ENCODE peak calls at places on chromosomes 11 and 22, in five cellular contexts. O, R, S, M and L are unnamed samples.

GRCh38 chr11:23103403-23103802 is 243.1 kb upstream of the CCDC179 start:
- DNase-seq in O (no peak), R (no peak), S (no peak), M (no peak), L (no peak)

GRCh38 chr11:68267881-68268240 is 3.9 kb downstream of the C11orf24 start:
- DNase-seq in O (no peak), R (no peak), S (no peak), M (no peak), L (no peak)

GRCh38 chr11:69155302-69156198 is at the start of gene SMIM38:
- DNase-seq in O (no peak), R (no peak), S (no peak), M (no peak), L (no peak)

GRCh38 chr11:44110231-44110679 is 14.8 kb downstream of the EXT2 start:
- DNase-seq in O (no peak), R (peak; percentile 18), S (peak; percentile 54), M (peak; percentile 45), L (no peak)

GRCh38 chr11:85827768-85828639 is 17.1 kb upstream of the SYTL2 start:
- DNase-seq in O (no peak), R (no peak), S (peak; percentile 96), M (peak; percentile 47), L (peak; percentile 91)

GRCh38 chr11:56521955-56522354 is 21.1 kb downstream of the OR5M11 start:
- DNase-seq in O (no peak), R (no peak), S (no peak), M (no peak), L (no peak)

GRCh38 chr11:91100432-91100831 is 877.6 kb upstream of the CHORDC1 start:
- DNase-seq in O (no peak), R (no peak), S (peak; percentile 33), M (no peak), L (no peak)

GRCh38 chr22:46085831-46086576 is 64.3 kb upstream of the PPARA start:
- DNase-seq in O (no peak), R (no peak), S (peak; percentile 92), M (no peak), L (peak; percentile 97)

GRCh38 chr11:22938691-22939090 is 78.4 kb upstream of the CCDC179 start:
- DNase-seq in O (no peak), R (no peak), S (no peak), M (no peak), L (no peak)

GRCh38 chr22:39967996-39968968 is 8.1 kb downstream of the TMA7B start:
- DNase-seq in O (no peak), R (no peak), S (peak; percentile 21), M (no peak), L (no peak)

GRCh38 chr11:36104660-36104992 is 160.8 kb downstream of the LDLRAD3 start:
- DNase-seq in O (no peak), R (no peak), S (no peak), M (no peak), L (no peak)

GRCh38 chr11:73308963-73309960 is 1.2 kb downstream of the ARHGEF17 start:
- DNase-seq in O (peak; percentile 83), R (peak; percentile 34), S (peak; percentile 99), M (no peak), L (peak; percentile 98)

GRCh38 chr22:38467904-38468760 is at the start of gene KDELR3:
- DNase-seq in O (no peak), R (no peak), S (peak; percentile 83), M (peak; percentile 39), L (peak; percentile 62)

GRCh38 chr11:70205049-70205725 is 2.1 kb downstream of the FADD start:
- DNase-seq in O (no peak), R (no peak), S (peak; percentile 20), M (no peak), L (no peak)

GRCh38 chr11:12841946-12842630 is 167.0 kb upstream of the RASSF10 start:
- DNase-seq in O (no peak), R (no peak), S (peak; percentile 90), M (no peak), L (peak; percentile 58)

GRCh38 chr11:128473631-128474030 is 113.7 kb downstream of the ETS1 start:
- DNase-seq in O (no peak), R (no peak), S (no peak), M (no peak), L (no peak)

GRCh38 chr22:41508770-41509170 is 35.5 kb downstream of the POLR3H start:
- DNase-seq in O (no peak), R (no peak), S (no peak), M (no peak), L (no peak)

GRCh38 chr22:27046126-27046525 is 388.7 kb downstream of the MIAT start:
- DNase-seq in O (no peak), R (no peak), S (no peak), M (no peak), L (no peak)

GRCh38 chr11:5700422-5701064 is 11.0 kb downstream of the TRIM22 start:
- DNase-seq in O (no peak), R (no peak), S (no peak), M (no peak), L (no peak)

GRCh38 chr11:57214494-57214893 is 22.6 kb downstream of the APLNR start:
- DNase-seq in O (peak; percentile 76), R (no peak), S (peak; percentile 82), M (no peak), L (peak; percentile 36)

GRCh38 chr22:29037340-29037932 is 24.2 kb downstream of the C22orf31 start:
- DNase-seq in O (no peak), R (no peak), S (no peak), M (no peak), L (no peak)